ENCODE peak calls at places on chromosome 12, in seven cellular contexts. D, H, C, T, W, U and V are unnamed samples.

GRCh38 chr12:68011882-68012207 is 22.6 kb downstream of the IFNG-AS1 start:
- DNase-seq in D (no peak), H (no peak), C (no peak), T (no peak), W (no peak), U (no peak), V (no peak)

GRCh38 chr12:75706786-75707605 is 195.6 kb upstream of the KRR1 start:
- DNase-seq in D (no peak), H (no peak), C (no peak), T (peak), W (no peak), U (no peak), V (no peak)

GRCh38 chr12:22083167-22083566 is 37.1 kb downstream of the CMAS start:
- DNase-seq in D (no peak), H (no peak), C (no peak), T (peak), W (no peak), U (no peak), V (peak)

GRCh38 chr12:116455540-116456306 is 103.5 kb upstream of the MAP1LC3B2 start:
- DNase-seq in D (peak), H (no peak), C (no peak), T (peak), W (no peak), U (peak), V (no peak)

GRCh38 chr12:2606186-2606910 is 188.4 kb upstream of the FKBP4 start:
- DNase-seq in D (no peak), H (no peak), C (no peak), T (no peak), W (no peak), U (no peak), V (no peak)

GRCh38 chr12:18261273-18261672 is at the start of gene PIK3C2G:
- DNase-seq in D (no peak), H (no peak), C (no peak), T (no peak), W (no peak), U (no peak), V (no peak)

GRCh38 chr12:76622915-76623314 is 63.3 kb upstream of the OSBPL8 start:
- DNase-seq in D (no peak), H (no peak), C (no peak), T (no peak), W (no peak), U (no peak), V (no peak)

GRCh38 chr12:6827982-6828670 is at the start of gene P3H3:
- DNase-seq in D (peak), H (no peak), C (no peak), T (no peak), W (peak), U (no peak), V (peak)

GRCh38 chr12:718756-719138 is 33.6 kb upstream of the WNK1 start:
- DNase-seq in D (no peak), H (no peak), C (no peak), T (no peak), W (no peak), U (no peak), V (no peak)

GRCh38 chr12:2244013-2244861 is 191.4 kb downstream of the CACNA1C start:
- DNase-seq in D (peak), H (no peak), C (no peak), T (peak), W (no peak), U (no peak), V (no peak)

GRCh38 chr12:21906919-21907642 is 34.1 kb downstream of the ABCC9 start:
- DNase-seq in D (no peak), H (no peak), C (no peak), T (no peak), W (no peak), U (no peak), V (no peak)

GRCh38 chr12:32558941-32559340 is 120.2 kb upstream of the DNM1L start:
- DNase-seq in D (no peak), H (no peak), C (peak), T (no peak), W (no peak), U (no peak), V (peak)

GRCh38 chr12:80937391-80938238 is at the start of gene LIN7A:
- DNase-seq in D (peak), H (peak), C (peak), T (peak), W (peak), U (peak), V (no peak)

GRCh38 chr12:121089031-121089812 is 43.5 kb upstream of the P2RX7 start:
- DNase-seq in D (peak), H (no peak), C (no peak), T (no peak), W (no peak), U (no peak), V (peak)

GRCh38 chr12:76060111-76060510 is 24.4 kb downstream of the NAP1L1 start:
- DNase-seq in D (no peak), H (no peak), C (no peak), T (no peak), W (no peak), U (no peak), V (no peak)

GRCh38 chr12:16763901-16764300 is 157.9 kb upstream of the LMO3 start:
- DNase-seq in D (no peak), H (no peak), C (no peak), T (no peak), W (no peak), U (no peak), V (no peak)

GRCh38 chr12:16389594-16389993 is 42.1 kb downstream of the MGST1 start:
- DNase-seq in D (peak), H (no peak), C (no peak), T (no peak), W (no peak), U (no peak), V (no peak)

GRCh38 chr12:28872654-28873268 is 276.3 kb upstream of the FAR2 start:
- DNase-seq in D (peak), H (no peak), C (peak), T (peak), W (peak), U (no peak), V (peak)

GRCh38 chr12:23083267-23083666 is 458.3 kb downstream of the ETNK1 start:
- DNase-seq in D (no peak), H (no peak), C (no peak), T (no peak), W (peak), U (no peak), V (no peak)

GRCh38 chr12:117513353-117513752 is 151.9 kb upstream of the NOS1 start:
- DNase-seq in D (no peak), H (peak), C (no peak), T (no peak), W (no peak), U (no peak), V (no peak)

GRCh38 chr12:123996581-123996980 is 23.6 kb downstream of the ZNF664 start:
- DNase-seq in D (no peak), H (no peak), C (no peak), T (no peak), W (no peak), U (no peak), V (no peak)

GRCh38 chr12:45051490-45052105 is 699 bp upstream of the DBX2 start:
- DNase-seq in D (no peak), H (peak), C (no peak), T (no peak), W (peak), U (no peak), V (no peak)

GRCh38 chr12:108583971-108584370 is 13.9 kb downstream of the TMEM119 start:
- DNase-seq in D (no peak), H (no peak), C (no peak), T (no peak), W (peak), U (no peak), V (no peak)

GRCh38 chr12:56668197-56668457 is 20.0 kb downstream of the PTGES3 start:
- DNase-seq in D (no peak), H (no peak), C (no peak), T (no peak), W (no peak), U (no peak), V (no peak)